ENCODE peak calls at places on chromosomes 2 and 18, in four cellular contexts. One of them, this sample, is unnamed.
A peak's percentile ranks its signal among the peaks of the same experiment; 100 is the strongest.

GRCh38 chr2:9251154-9252001 is 44.8 kb downstream of the ASAP2 start:
- DNase-seq in stimulated activated CD4-positive, alpha-beta T cell treated with anti-CD3 and anti-CD28 coated beads, TNF-alpha, amount 100 ng/mL, for 24 hours: no peak
- DNase-seq in anterior cingulate cortex: no peak
- DNase-seq in H7: no peak
- DNase-seq in this sample: no peak

GRCh38 chr18:37409870-37410269 is 155.7 kb downstream of the CELF4 start:
- DNase-seq in stimulated activated CD4-positive, alpha-beta T cell treated with anti-CD3 and anti-CD28 coated beads, TNF-alpha, amount 100 ng/mL, for 24 hours: no peak
- DNase-seq in anterior cingulate cortex: no peak
- DNase-seq in H7: no peak
- DNase-seq in this sample: no peak

GRCh38 chr2:15615310-15615920 is 23.7 kb downstream of the DDX1 start:
- DNase-seq in stimulated activated CD4-positive, alpha-beta T cell treated with anti-CD3 and anti-CD28 coated beads, TNF-alpha, amount 100 ng/mL, for 24 hours: no peak
- DNase-seq in anterior cingulate cortex: no peak
- DNase-seq in H7: no peak
- DNase-seq in this sample: no peak

GRCh38 chr2:70771446-70771845 is 3.4 kb upstream of the ADD2 start:
- DNase-seq in stimulated activated CD4-positive, alpha-beta T cell treated with anti-CD3 and anti-CD28 coated beads, TNF-alpha, amount 100 ng/mL, for 24 hours: no peak
- DNase-seq in anterior cingulate cortex: no peak
- DNase-seq in H7: no peak
- DNase-seq in this sample: no peak

GRCh38 chr18:21820035-21820810 is 79.6 kb downstream of the MIB1 start:
- DNase-seq in stimulated activated CD4-positive, alpha-beta T cell treated with anti-CD3 and anti-CD28 coated beads, TNF-alpha, amount 100 ng/mL, for 24 hours: no peak
- DNase-seq in anterior cingulate cortex: no peak
- DNase-seq in H7: peak; percentile 5
- DNase-seq in this sample: no peak

GRCh38 chr2:126731353-126731752 is 75.4 kb downstream of the GYPC start:
- DNase-seq in stimulated activated CD4-positive, alpha-beta T cell treated with anti-CD3 and anti-CD28 coated beads, TNF-alpha, amount 100 ng/mL, for 24 hours: no peak
- DNase-seq in anterior cingulate cortex: no peak
- DNase-seq in H7: no peak
- DNase-seq in this sample: no peak

GRCh38 chr18:79919089-79919488 is 32.4 kb downstream of the SLC66A2 start:
- DNase-seq in stimulated activated CD4-positive, alpha-beta T cell treated with anti-CD3 and anti-CD28 coated beads, TNF-alpha, amount 100 ng/mL, for 24 hours: no peak
- DNase-seq in anterior cingulate cortex: no peak
- DNase-seq in H7: no peak
- DNase-seq in this sample: no peak

GRCh38 chr2:208036357-208036756 is 11.0 kb upstream of the PLEKHM3 start:
- DNase-seq in stimulated activated CD4-positive, alpha-beta T cell treated with anti-CD3 and anti-CD28 coated beads, TNF-alpha, amount 100 ng/mL, for 24 hours: no peak
- DNase-seq in anterior cingulate cortex: no peak
- DNase-seq in H7: no peak
- DNase-seq in this sample: no peak

GRCh38 chr18:36942264-36942663 is 113.3 kb downstream of the KIAA1328 start:
- DNase-seq in stimulated activated CD4-positive, alpha-beta T cell treated with anti-CD3 and anti-CD28 coated beads, TNF-alpha, amount 100 ng/mL, for 24 hours: no peak
- DNase-seq in anterior cingulate cortex: no peak
- DNase-seq in H7: peak; percentile 41
- DNase-seq in this sample: no peak

GRCh38 chr2:191870744-191871143 is 23.9 kb upstream of the CAVIN2 start:
- DNase-seq in stimulated activated CD4-positive, alpha-beta T cell treated with anti-CD3 and anti-CD28 coated beads, TNF-alpha, amount 100 ng/mL, for 24 hours: no peak
- DNase-seq in anterior cingulate cortex: no peak
- DNase-seq in H7: no peak
- DNase-seq in this sample: no peak

GRCh38 chr2:226583715-226584114 is 215.9 kb downstream of the IRS1 start:
- DNase-seq in stimulated activated CD4-positive, alpha-beta T cell treated with anti-CD3 and anti-CD28 coated beads, TNF-alpha, amount 100 ng/mL, for 24 hours: no peak
- DNase-seq in anterior cingulate cortex: no peak
- DNase-seq in H7: no peak
- DNase-seq in this sample: no peak

GRCh38 chr18:24231773-24232735 is 93.2 kb downstream of the CABYR start:
- DNase-seq in stimulated activated CD4-positive, alpha-beta T cell treated with anti-CD3 and anti-CD28 coated beads, TNF-alpha, amount 100 ng/mL, for 24 hours: no peak
- DNase-seq in anterior cingulate cortex: no peak
- DNase-seq in H7: no peak
- DNase-seq in this sample: no peak

GRCh38 chr18:25121442-25121841 is 230.5 kb downstream of the ZNF521 start:
- DNase-seq in stimulated activated CD4-positive, alpha-beta T cell treated with anti-CD3 and anti-CD28 coated beads, TNF-alpha, amount 100 ng/mL, for 24 hours: no peak
- DNase-seq in anterior cingulate cortex: no peak
- DNase-seq in H7: peak; percentile 10
- DNase-seq in this sample: no peak

GRCh38 chr18:28177828-28178635 is 1.1 kb upstream of the CDH2 start:
- DNase-seq in stimulated activated CD4-positive, alpha-beta T cell treated with anti-CD3 and anti-CD28 coated beads, TNF-alpha, amount 100 ng/mL, for 24 hours: no peak
- DNase-seq in anterior cingulate cortex: peak; percentile 86
- DNase-seq in H7: peak; percentile 90
- DNase-seq in this sample: no peak

GRCh38 chr2:217249490-217250451 is 389.9 kb upstream of the TNP1 start:
- DNase-seq in stimulated activated CD4-positive, alpha-beta T cell treated with anti-CD3 and anti-CD28 coated beads, TNF-alpha, amount 100 ng/mL, for 24 hours: no peak
- DNase-seq in anterior cingulate cortex: no peak
- DNase-seq in H7: no peak
- DNase-seq in this sample: no peak

This sample was measured in stimulated activated CD8-positive, alpha-beta memory T cell treated with anti-CD3 and anti-CD28 coated beads, Interleukin-2, amount 100 ng/mL, for 48 hours.